ENCODE peak calls at places on chromosomes 11 and 22, in six cellular contexts. I is HCT116, G is stomach, D is sigmoid colon, K is endothelial cell of umbilical vein, Y is spleen. E is an unnamed sample.

GRCh38 chr22:23714596-23715588 is 24.1 kb downstream of the RGL4 start:
- DNase-seq in G (no peak), I (no peak), Y (no peak), D (no peak), K (no peak), E (no peak)

GRCh38 chr11:108938604-108939003 is 273.7 kb downstream of the DDX10 start:
- DNase-seq in D (no peak), I (no peak), K (no peak), G (no peak), Y (no peak), E (no peak)

GRCh38 chr11:8699903-8700302 is 17.3 kb downstream of the RPL27A start:
- DNase-seq in D (peak), Y (no peak), K (peak), G (no peak), I (no peak), E (no peak)

GRCh38 chr22:48309115-48309705 is 1518.5 kb downstream of the BRD1 start:
- DNase-seq in Y (no peak), K (no peak), I (no peak), G (no peak), D (no peak), E (no peak)

GRCh38 chr22:34283844-34284243 is 363.6 kb upstream of the LARGE1 start:
- DNase-seq in Y (no peak), G (no peak), D (no peak), K (no peak), I (no peak), E (no peak)

GRCh38 chr22:32862936-32863661 is 61.6 kb downstream of the TIMP3 start:
- DNase-seq in Y (no peak), D (no peak), K (no peak), I (no peak), G (no peak), E (no peak)

GRCh38 chr22:24338701-24339451 is 68.2 kb downstream of the SPECC1L start:
- DNase-seq in K (no peak), G (no peak), I (no peak), Y (no peak), D (no peak), E (no peak)

GRCh38 chr22:20237480-20238440 is 30.4 kb downstream of the RTN4R start:
- DNase-seq in I (no peak), D (no peak), Y (peak), G (no peak), K (no peak), E (no peak)

GRCh38 chr22:24424901-24425775 is 2.3 kb upstream of the ADORA2A start:
- DNase-seq in I (no peak), Y (no peak), K (no peak), G (no peak), D (no peak), E (no peak)

GRCh38 chr22:37650463-37651136 is 7.9 kb upstream of the PDXP start:
- DNase-seq in I (no peak), D (no peak), Y (no peak), G (no peak), K (no peak), E (no peak)

GRCh38 chr22:37276771-37277170 is 5.5 kb upstream of the CYTH4 start:
- DNase-seq in D (no peak), K (no peak), Y (peak), G (no peak), I (no peak), E (no peak)

GRCh38 chr11:4025248-4025956 is 69.2 kb upstream of the RRM1 start:
- DNase-seq in G (no peak), Y (no peak), D (no peak), K (peak), I (no peak), E (no peak)

GRCh38 chr11:111913031-111913861 is 712 bp downstream of the HSPB2 start:
- DNase-seq in Y (no peak), I (no peak), G (no peak), K (no peak), D (peak), E (no peak)
- H3K27ac ChIP-seq in Y (peak), I (no peak), G (peak), K (no peak), D (peak), E (peak)

GRCh38 chr11:72824020-72824419 is 9.8 kb downstream of the ATG16L2 start:
- DNase-seq in Y (no peak), G (no peak), K (no peak), I (no peak), D (peak), E (no peak)

GRCh38 chr11:72824811-72825505 is 10.7 kb downstream of the ATG16L2 start:
- DNase-seq in K (no peak), I (no peak), G (no peak), D (no peak), Y (no peak), E (no peak)

GRCh38 chr11:72821920-72822799 is 7.9 kb downstream of the ATG16L2 start:
- DNase-seq in D (peak), K (peak), G (peak), I (peak), Y (peak), E (peak)

GRCh38 chr11:72821221-72821919 is 7.2 kb downstream of the ATG16L2 start:
- DNase-seq in I (no peak), Y (no peak), D (no peak), G (peak), K (no peak), E (no peak)

GRCh38 chr11:72823105-72823804 is 9.0 kb downstream of the ATG16L2 start:
- DNase-seq in G (no peak), Y (no peak), D (peak), I (no peak), K (no peak), E (no peak)
- H3K4me3 ChIP-seq in G (no peak), Y (no peak), D (no peak), I (no peak), K (no peak), E (no peak)

DNA sequence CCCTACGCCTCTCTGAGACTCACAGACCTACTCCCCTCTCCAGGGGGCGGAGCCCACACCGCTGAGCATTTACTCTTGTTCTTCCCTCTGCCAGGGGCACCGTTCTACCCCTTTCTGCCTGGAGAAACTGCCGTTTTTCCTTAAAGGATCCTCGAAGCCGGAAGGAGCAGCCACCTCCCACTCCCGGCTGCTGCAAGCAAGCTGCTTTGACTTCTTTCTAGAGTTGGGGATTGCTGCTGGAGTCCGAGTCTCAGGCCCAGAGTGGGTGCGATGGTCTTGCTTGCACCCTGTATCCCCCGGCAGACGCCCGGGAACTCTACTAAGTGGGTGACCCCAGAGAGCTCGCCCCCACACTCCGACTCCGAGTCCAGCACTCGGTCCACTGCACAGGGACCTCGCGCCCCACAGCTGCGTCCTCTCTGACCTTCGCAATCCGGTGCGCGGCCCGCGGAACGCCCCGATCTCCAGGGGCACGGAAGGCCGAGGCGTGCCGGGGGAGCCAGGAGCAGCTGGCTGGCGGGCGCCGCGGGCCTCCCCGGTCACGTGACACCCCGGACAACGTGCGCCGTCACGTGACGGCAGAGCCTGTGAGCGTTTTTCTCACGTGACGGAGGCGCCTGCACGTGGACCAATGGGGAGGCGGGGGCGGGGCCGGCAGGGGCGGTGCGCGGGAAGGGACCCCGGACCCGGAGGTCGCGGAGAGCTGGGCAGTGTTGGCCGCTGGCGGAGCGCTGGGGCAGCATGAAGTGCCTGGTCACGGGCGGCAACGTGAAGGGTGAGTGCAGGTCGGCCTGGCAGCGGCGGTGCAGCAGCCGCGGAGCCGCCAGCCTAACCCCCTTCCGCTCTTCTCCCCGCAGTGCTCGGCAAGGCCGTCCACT is at the start of gene RAD9A:
- DNase-seq in Y (peak), I (peak), K (peak), G (peak), D (peak), E (peak)
- TF ChIP-seq POLR2AphosphoS5 in Y (peak), I (peak), K (peak), G (peak), D (peak), E (peak)

DNA sequence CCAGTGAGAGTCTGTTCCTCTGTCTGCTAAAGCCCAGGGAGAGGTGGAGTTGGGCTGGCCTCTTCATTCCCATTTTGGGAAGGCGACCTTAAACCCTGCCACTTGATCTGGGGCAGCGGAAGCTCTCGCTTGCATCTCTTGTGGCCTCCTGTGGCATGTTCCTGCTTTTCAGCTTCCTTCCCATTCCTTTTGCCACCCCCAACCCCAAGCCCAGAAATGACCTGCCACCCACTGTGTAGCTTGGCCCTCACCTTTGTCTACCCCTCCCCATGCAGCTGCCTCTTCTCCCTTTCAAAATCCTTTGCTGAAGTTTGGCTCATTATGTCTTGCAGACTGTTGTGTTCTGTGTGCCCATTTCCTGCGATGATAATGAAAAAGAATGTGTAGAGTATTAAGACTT is 110.2 kb downstream of the DBX1 start:
- DNase-seq in Y (no peak), D (no peak), I (no peak), K (no peak), G (no peak), E (no peak)
- H3K27ac ChIP-seq in Y (no peak), D (peak), I (no peak), K (no peak), G (no peak), E (peak)

DNA sequence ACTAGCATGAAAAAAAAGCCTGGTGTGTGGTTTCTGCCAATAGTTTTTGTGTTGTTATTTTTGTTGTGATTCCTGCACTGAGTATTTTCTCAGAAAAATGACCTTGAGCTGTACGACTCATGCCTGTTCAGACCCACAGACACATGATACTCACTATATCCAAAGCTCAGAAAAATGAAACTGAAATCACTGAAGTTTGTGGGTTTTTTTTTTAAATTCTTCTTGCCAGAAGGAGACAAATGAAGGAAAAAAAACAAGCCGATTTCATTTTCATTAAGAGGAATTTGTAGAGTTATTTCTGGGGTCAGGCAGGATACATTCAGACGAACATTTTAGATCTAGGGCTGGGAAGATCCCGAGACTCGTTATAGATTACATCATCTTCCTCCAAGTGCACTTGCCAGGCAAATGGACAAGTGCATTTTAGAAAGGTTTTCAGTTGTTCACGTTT is 60.4 kb downstream of the BMAL1 start:
- DNase-seq in Y (no peak), D (no peak), I (no peak), G (no peak), K (peak), E (no peak)
- H3K4me3 ChIP-seq in Y (no peak), D (peak), I (peak), G (no peak), K (peak), E (peak)

DNA sequence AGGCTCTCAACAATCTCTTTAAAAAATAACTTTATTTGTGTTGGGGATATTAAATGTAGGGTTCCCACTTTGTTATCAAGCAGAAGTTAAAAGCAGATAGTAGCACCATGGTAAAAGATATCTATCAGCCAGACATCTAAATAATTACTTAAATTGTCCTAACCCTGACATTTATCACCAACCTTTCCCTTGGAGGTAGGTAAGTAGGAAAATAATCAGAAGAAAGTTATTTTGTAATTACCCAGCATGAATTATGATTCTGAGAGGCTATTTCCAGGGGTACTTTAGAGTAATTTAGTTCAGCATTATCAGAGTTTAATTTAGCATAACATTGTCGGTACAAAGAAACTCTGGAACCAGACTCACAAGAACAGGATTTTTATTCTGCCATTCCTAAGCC is 23.2 kb upstream of the LRRC55 start:
- DNase-seq in K (no peak), Y (no peak), I (no peak), D (no peak), G (no peak), E (no peak)
- TF ChIP-seq POLR2AphosphoS5 in K (no peak), Y (no peak), I (no peak), D (no peak), G (no peak), E (no peak)

GRCh38 chr11:63493127-63493526 is 2.2 kb upstream of the PLAAT5 start:
- DNase-seq in K (no peak), D (no peak), I (no peak), G (no peak), Y (no peak), E (no peak)

GRCh38 chr11:63492441-63492840 is 1.5 kb upstream of the PLAAT5 start:
- DNase-seq in Y (no peak), K (no peak), D (no peak), I (no peak), G (no peak), E (no peak)

GRCh38 chr11:63491240-63491587 is 247 bp upstream of the PLAAT5 start:
- DNase-seq in G (no peak), Y (no peak), D (no peak), I (no peak), K (no peak), E (no peak)

GRCh38 chr11:63490551-63491239 is at the start of gene PLAAT5:
- DNase-seq in Y (peak), D (peak), I (no peak), G (no peak), K (no peak), E (peak)

DNA sequence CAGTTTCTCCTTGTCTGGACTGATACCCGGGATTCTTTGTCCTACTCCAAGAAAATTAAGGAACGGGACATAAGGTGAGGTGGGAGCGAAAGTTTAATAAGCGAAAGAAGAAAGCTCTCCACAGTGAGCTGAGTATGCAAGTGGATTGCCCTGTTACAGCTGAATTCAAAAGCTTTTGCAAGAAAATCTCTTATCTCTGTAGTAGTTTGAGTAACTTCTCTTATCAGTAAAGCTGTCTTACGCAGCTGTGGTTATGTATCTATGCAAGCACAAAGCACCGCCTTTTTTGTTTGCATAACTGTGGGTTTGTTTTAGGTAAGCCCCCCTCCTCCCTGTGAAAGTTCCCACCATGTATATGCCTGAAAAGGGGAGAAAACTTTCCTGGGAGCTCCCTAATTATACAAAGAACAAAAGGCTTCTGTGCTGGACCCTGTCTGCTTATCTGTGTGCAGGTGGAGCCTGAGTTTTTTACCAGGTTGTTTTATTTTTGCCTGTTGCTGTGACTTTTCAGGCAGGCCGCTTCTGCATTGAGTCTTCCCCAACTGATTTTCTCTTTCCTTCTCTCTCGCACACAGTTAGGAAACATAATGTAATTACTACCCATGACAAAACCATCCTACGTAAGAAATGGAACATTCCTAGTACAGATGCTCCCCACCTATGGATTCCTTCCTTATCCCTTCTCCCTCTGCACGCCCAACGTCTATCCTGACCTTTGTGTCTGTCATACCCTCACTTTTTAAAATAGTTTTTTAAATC is 826 bp upstream of the PLAAT5 start:
- DNase-seq in Y (no peak), K (no peak), D (no peak), G (no peak), I (no peak), E (no peak)
- H3K27ac ChIP-seq in Y (no peak), K (no peak), D (peak), G (peak), I (no peak), E (no peak)

DNA sequence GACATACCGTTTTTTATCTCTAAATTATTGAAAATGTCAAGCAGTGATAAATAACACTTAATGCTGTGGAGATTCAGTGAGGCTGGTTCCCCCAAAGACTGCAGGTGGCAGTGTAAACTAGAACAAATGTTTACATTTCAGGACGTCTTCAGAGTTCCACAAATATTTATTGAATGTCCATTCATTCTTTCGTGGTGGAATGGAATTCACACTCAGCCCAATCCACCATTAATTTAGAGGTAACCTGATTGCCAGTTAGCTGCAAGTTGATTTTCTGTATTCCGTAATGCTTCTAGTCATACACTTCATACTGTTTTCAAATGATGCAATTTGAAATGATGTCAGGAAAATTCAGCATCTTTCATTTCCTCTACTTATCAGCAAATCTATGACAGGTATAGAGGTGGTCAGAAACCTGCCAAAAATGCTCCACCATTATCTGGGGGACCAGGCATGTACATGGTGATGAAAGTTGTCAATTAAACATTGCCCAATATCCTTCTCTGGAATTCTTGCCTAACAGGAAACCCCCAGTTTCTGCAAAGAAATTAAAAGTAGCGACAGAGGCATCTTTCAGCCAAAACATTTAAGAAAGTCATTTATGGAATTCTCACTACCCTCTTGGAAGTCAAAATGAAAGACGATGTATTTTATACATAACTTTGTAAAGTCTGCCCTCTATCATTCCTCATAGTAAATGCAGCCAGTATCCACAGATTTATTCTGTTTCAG is 94.3 kb upstream of the BMAL1 start:
- DNase-seq in I (no peak), D (no peak), G (no peak), K (peak), Y (no peak), E (no peak)
- H3K4me3 ChIP-seq in I (peak), D (no peak), G (no peak), K (no peak), Y (no peak), E (no peak)

DNA sequence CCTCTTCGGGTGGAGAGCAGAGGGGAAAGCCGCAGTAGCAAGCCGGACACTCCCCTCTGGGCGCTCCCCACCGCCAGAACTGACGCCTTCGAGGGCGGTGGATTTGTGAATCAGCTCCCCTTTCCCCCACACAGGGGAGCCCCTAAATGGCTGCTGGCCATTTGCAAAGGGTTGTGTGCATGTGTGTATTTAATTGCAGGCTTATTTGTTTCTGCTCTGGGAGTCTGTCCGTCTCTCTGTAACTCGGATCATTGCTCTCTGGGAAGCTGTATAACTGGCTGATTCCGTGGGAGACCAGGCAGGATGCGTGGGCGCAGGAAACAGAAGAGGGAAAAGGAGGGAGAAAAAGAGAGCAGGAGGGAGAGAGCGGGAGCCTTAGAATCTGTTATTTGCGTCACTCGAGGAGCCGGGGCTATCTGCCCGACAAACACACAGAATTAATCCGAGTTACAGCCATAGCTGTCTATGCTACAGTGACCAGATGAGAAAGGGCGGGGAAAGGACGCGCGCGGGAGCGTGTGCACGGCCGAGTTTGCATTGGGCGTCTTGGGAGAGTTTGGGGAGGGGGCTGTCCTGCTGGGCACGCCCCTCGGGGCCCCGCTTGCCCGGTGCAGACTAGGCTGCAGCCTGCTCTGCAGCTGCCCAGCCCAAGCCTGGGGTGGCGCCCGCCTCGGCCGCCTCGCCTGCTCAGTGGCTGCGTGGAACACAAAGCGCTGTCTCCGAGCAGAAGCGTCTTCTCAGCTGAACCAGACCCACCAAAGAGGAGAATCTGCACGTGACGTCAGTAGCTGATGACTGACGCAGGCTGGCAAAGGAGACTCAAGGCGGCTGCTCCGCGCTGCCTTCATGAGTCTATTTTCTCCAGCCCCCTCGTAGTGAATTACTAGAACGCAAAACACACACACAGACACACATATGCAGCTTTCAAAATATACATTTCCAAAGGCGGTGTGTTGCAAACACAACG is 105.3 kb upstream of the HSD17B12 start:
- DNase-seq in G (no peak), D (peak), Y (no peak), K (peak), I (no peak), E (no peak)
- TF ChIP-seq POLR2AphosphoS5 in G (no peak), D (no peak), Y (no peak), K (no peak), I (no peak), E (no peak)

GRCh38 chr11:100638648-100639047 is 48.4 kb upstream of the ARHGAP42 start:
- DNase-seq in K (no peak), I (no peak), D (no peak), G (no peak), Y (no peak), E (no peak)
- H3K27ac ChIP-seq in K (no peak), I (no peak), D (peak), G (peak), Y (no peak), E (peak)

E was measured in breast epithelium.